ENCODE peak calls at places on chromosomes 16 and 17, in four cellular contexts. I is CD4-positive, CD25-positive, alpha-beta regulatory T cell; C is mucosa of descending colon; Y is endothelial cell. F is an unnamed sample.

GRCh38 chr16:89473791-89474414 is 16.5 kb downstream of the ANKRD11 start:
- DNase-seq in I (no peak), C (no peak), Y (no peak), F (no peak)

GRCh38 chr16:86850675-86851074 is 272.3 kb downstream of the FOXL1 start:
- DNase-seq in I (no peak), C (no peak), Y (no peak), F (no peak)

GRCh38 chr17:72928454-72929136 is 163.9 kb downstream of the SLC39A11 start:
- DNase-seq in I (no peak), C (no peak), Y (no peak), F (no peak)

GRCh38 chr16:47734987-47735594 is 274.0 kb downstream of the PHKB start:
- DNase-seq in I (no peak), C (peak), Y (no peak), F (peak)

GRCh38 chr17:2070241-2071023 is 15.5 kb downstream of the HIC1 start:
- DNase-seq in I (no peak), C (no peak), Y (no peak), F (peak)

GRCh38 chr17:42548070-42548837 is 4.5 kb upstream of the HSD17B1 start:
- DNase-seq in I (peak), C (peak), Y (peak), F (peak)

GRCh38 chr17:77462101-77462500 is 321.3 kb downstream of the SEC14L1 start:
- DNase-seq in I (no peak), C (no peak), Y (no peak), F (no peak)

GRCh38 chr17:65696739-65697394 is 135.4 kb upstream of the AXIN2 start:
- DNase-seq in I (no peak), C (no peak), Y (no peak), F (no peak)

GRCh38 chr17:50686494-50687199 is 21.1 kb downstream of the ANKRD40 start:
- DNase-seq in I (no peak), C (peak), Y (no peak), F (peak)

GRCh38 chr17:81164464-81165245 is 652 bp upstream of the PVALEF start:
- DNase-seq in I (no peak), C (no peak), Y (no peak), F (peak)

GRCh38 chr17:81253358-81254131 is 14.4 kb downstream of the NDUFAF8 start:
- DNase-seq in I (peak), C (peak), Y (peak), F (no peak)

GRCh38 chr16:17343028-17343427 is 127.7 kb downstream of the XYLT1 start:
- DNase-seq in I (no peak), C (no peak), Y (no peak), F (no peak)

GRCh38 chr16:27473101-27473900 is 71.3 kb downstream of the IL21R start:
- DNase-seq in I (no peak), C (no peak), Y (no peak), F (no peak)

GRCh38 chr16:29994613-29995329 is 646 bp downstream of the HIRIP3 start:
- DNase-seq in I (no peak), C (peak), Y (no peak), F (no peak)

GRCh38 chr16:49542391-49542891 is 168.8 kb downstream of the C16orf78 start:
- DNase-seq in I (no peak), C (no peak), Y (no peak), F (no peak)

GRCh38 chr17:35087731-35088646 is 24.5 kb upstream of the RFFL start:
- DNase-seq in I (peak), C (peak), Y (peak), F (peak)

GRCh38 chr17:80754846-80755245 is 210.2 kb downstream of the RPTOR start:
- DNase-seq in I (no peak), C (no peak), Y (no peak), F (no peak)

GRCh38 chr17:75861927-75862317 is 6.8 kb upstream of the WBP2 start:
- DNase-seq in I (no peak), C (no peak), Y (no peak), F (no peak)

GRCh38 chr17:57260325-57261083 is 4.2 kb downstream of the MSI2 start:
- DNase-seq in I (no peak), C (no peak), Y (no peak), F (no peak)

GRCh38 chr17:7019406-7019805 is 3.4 kb upstream of the BCL6B start:
- DNase-seq in I (no peak), C (peak), Y (no peak), F (no peak)

GRCh38 chr17:78168906-78169793 is 769 bp downstream of the SYNGR2 start:
- DNase-seq in I (peak), C (peak), Y (peak), F (peak)

GRCh38 chr16:86324320-86324719 is 186.0 kb upstream of the FOXF1 start:
- DNase-seq in I (no peak), C (no peak), Y (no peak), F (no peak)

GRCh38 chr16:12468552-12468951 is 335.1 kb downstream of the CPPED1 start:
- DNase-seq in I (no peak), C (no peak), Y (peak), F (no peak)

GRCh38 chr16:81242977-81243618 is 4.6 kb downstream of the BCO1 start:
- DNase-seq in I (no peak), C (no peak), Y (no peak), F (no peak)

GRCh38 chr17:49670641-49671040 is 7.3 kb downstream of the SPOP start:
- DNase-seq in I (no peak), C (no peak), Y (no peak), F (no peak)

GRCh38 chr17:1087381-1088241 is 90.7 kb downstream of the TIMM22 start:
- DNase-seq in I (no peak), C (peak), Y (peak), F (peak)

GRCh38 chr17:33302394-33302793 is 9.3 kb upstream of the ASIC2 start:
- DNase-seq in I (no peak), C (peak), Y (no peak), F (no peak)

GRCh38 chr17:48644910-48645557 is 18.9 kb upstream of the HOXB9 start:
- DNase-seq in I (no peak), C (peak), Y (no peak), F (no peak)

GRCh38 chr16:21242756-21243155 is 9.3 kb downstream of the ANKS4B start:
- DNase-seq in I (no peak), C (no peak), Y (no peak), F (no peak)

GRCh38 chr16:9092282-9092962 is 978 bp downstream of the HAPSTR1 start:
- DNase-seq in I (peak), C (peak), Y (peak), F (peak)

GRCh38 chr17:67525239-67526135 is 148.4 kb downstream of the PITPNC1 start:
- DNase-seq in I (no peak), C (no peak), Y (no peak), F (peak)

GRCh38 chr17:64236827-64237403 is 26.1 kb downstream of the TEX2 start:
- DNase-seq in I (no peak), C (no peak), Y (peak), F (no peak)

GRCh38 chr16:84548971-84549844 is 44.7 kb upstream of the MEAK7 start:
- DNase-seq in I (peak), C (no peak), Y (peak), F (no peak)

GRCh38 chr16:89563639-89564392 is 3.3 kb downstream of the RPL13 start:
- DNase-seq in I (no peak), C (no peak), Y (no peak), F (no peak)

GRCh38 chr17:46983782-46984181 is 4.7 kb upstream of the RPRML start:
- DNase-seq in I (no peak), C (no peak), Y (no peak), F (no peak)

GRCh38 chr16:819336-819735 is 18.8 kb upstream of the GNG13 start:
- DNase-seq in I (no peak), C (no peak), Y (no peak), F (no peak)

GRCh38 chr17:73096866-73097265 is 4.4 kb upstream of the SLC39A11 start:
- DNase-seq in I (no peak), C (no peak), Y (no peak), F (no peak)

GRCh38 chr16:66988197-66988788 is at the start of gene CES4A:
- DNase-seq in I (no peak), C (no peak), Y (no peak), F (no peak)

GRCh38 chr16:566475-567361 is at the start of gene NHLRC4:
- DNase-seq in I (peak), C (peak), Y (peak), F (no peak)